ENCODE peak calls at places on chromosomes 7 and 10, in five cellular contexts. S is HepG2, A is GM23338, N is HCT116, C is fibroblast of lung. O is an unnamed sample.

GRCh38 chr10:78249690-78250089 is 216.0 kb downstream of the RPS24 start:
- DNase-seq in S (no peak), A (no peak), N (no peak), C (no peak), O (no peak)

GRCh38 chr10:18400201-18400910 is 251.0 kb downstream of the NSUN6 start:
- DNase-seq in S (peak; percentile 5), A (peak; percentile 49), N (no peak), C (peak; percentile 52), O (peak; percentile 76)

GRCh38 chr7:105673367-105674188 is 92.3 kb upstream of the EFCAB10 start:
- DNase-seq in S (no peak), A (no peak), N (no peak), C (no peak), O (no peak)

GRCh38 chr10:114719311-114719710 is 61.2 kb upstream of the ABLIM1 start:
- DNase-seq in S (peak; percentile 81), A (no peak), N (no peak), C (no peak), O (peak; percentile 40)

GRCh38 chr7:38463277-38464224 is 167.6 kb downstream of the AMPH start:
- DNase-seq in S (no peak), A (no peak), N (no peak), C (peak; percentile 90), O (peak; percentile 15)

GRCh38 chr10:14774797-14775196 is at the start of gene FAM107B:
- DNase-seq in S (no peak), A (no peak), N (no peak), C (no peak), O (no peak)

GRCh38 chr10:44154956-44155355 is 229.9 kb downstream of the CXCL12 start:
- DNase-seq in S (no peak), A (no peak), N (no peak), C (no peak), O (no peak)

GRCh38 chr7:5526190-5527037 is 102.8 kb upstream of the TNRC18 start:
- DNase-seq in S (peak; percentile 57), A (peak; percentile 58), N (no peak), C (peak; percentile 63), O (peak; percentile 68)

GRCh38 chr7:4633012-4633411 is 49.1 kb upstream of the FOXK1 start:
- DNase-seq in S (peak; percentile 50), A (peak; percentile 30), N (peak; percentile 78), C (peak; percentile 48), O (no peak)

GRCh38 chr7:128833939-128834310 is 3.7 kb downstream of the FLNC start:
- DNase-seq in S (no peak), A (no peak), N (no peak), C (peak; percentile 56), O (peak; percentile 34)

GRCh38 chr7:45937301-45937700 is 16.2 kb upstream of the IGFBP3 start:
- DNase-seq in S (no peak), A (no peak), N (no peak), C (no peak), O (no peak)

GRCh38 chr10:114520453-114520852 is 116.2 kb upstream of the AFAP1L2 start:
- DNase-seq in S (peak; percentile 80), A (no peak), N (peak; percentile 73), C (peak; percentile 95), O (peak; percentile 53)

GRCh38 chr7:668139-668871 is 58.2 kb upstream of the DNAAF5 start:
- DNase-seq in S (no peak), A (no peak), N (no peak), C (peak; percentile 80), O (peak; percentile 60)

GRCh38 chr10:126135177-126135576 is 238.8 kb downstream of the FANK1 start:
- DNase-seq in S (no peak), A (peak; percentile 59), N (no peak), C (peak; percentile 23), O (no peak)

GRCh38 chr7:46943996-46944395 is 637.9 kb downstream of the TNS3 start:
- DNase-seq in S (no peak), A (no peak), N (no peak), C (no peak), O (no peak)

GRCh38 chr10:12349628-12350166 is 350 bp downstream of the CAMK1D start:
- DNase-seq in S (no peak), A (no peak), N (no peak), C (no peak), O (no peak)

GRCh38 chr10:12348870-12349627 is at the start of gene CAMK1D:
- DNase-seq in S (no peak), A (peak; percentile 88), N (no peak), C (peak; percentile 69), O (peak; percentile 80)

GRCh38 chr10:12350167-12350872 is 973 bp downstream of the CAMK1D start:
- DNase-seq in S (peak; percentile 29), A (peak; percentile 78), N (no peak), C (peak; percentile 31), O (peak; percentile 59)

GRCh38 chr10:12346707-12347106 is 2.6 kb upstream of the CAMK1D start:
- DNase-seq in S (no peak), A (no peak), N (no peak), C (no peak), O (no peak)

GRCh38 chr10:12348341-12348869 is 942 bp upstream of the CAMK1D start:
- DNase-seq in S (no peak), A (no peak), N (no peak), C (no peak), O (no peak)
- H2AFZ ChIP-seq in S (no peak overlapping the region), A (peak overlapping the region; percentile 86), N (no peak overlapping the region), C (no peak overlapping the region), O (no peak overlapping the region)

GRCh38 chr7:10908600-10908999 is 65.1 kb upstream of the PHF14 start:
- DNase-seq in S (no peak), A (peak; percentile 97), N (no peak), C (no peak), O (peak; percentile 20)
- H2AFZ ChIP-seq in S (no peak overlapping the region), A (no peak overlapping the region), N (no peak overlapping the region), C (no peak overlapping the region), O (no peak overlapping the region)

DNA sequence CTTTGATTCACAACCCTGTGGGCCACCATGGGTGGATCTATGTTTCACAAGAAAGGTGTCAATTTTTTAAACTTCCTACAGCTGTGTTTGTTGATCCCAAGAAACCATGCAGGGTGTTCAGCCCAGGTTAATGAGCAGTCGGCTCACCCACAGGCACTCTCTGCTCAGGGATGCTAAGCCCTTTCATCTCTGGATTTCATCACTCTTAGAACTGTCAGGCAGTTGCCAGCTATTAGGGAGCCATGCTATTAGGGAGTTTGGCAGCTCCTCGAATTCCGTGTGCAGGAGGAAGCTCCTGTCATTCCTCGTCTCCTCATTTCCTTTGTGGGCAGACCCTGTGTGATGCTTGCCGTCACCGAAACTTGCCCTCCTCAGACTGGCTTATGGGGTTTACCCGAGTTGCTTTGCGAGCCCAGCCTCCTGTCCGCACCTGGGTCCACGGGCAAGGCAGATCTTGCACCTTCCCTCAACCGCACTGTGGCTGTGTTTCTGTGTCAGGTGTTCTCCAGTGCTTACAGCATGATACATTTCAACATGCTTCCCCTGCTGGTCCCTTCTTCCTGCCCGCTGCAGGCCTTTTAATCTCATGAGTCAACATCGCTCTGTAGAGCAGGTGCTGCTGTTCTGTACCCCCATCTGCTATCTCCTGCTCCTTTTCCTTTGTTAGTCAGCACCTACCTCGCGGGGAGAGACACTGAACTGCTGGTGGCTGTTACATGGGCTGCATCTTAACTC is 509.8 kb downstream of the SUGCT start:
- DNase-seq in S (no peak), A (no peak), N (no peak), C (no peak), O (no peak)
- H2AFZ ChIP-seq in S (no peak overlapping the region), A (no peak overlapping the region), N (no peak overlapping the region), C (no peak overlapping the region), O (no peak overlapping the region)

GRCh38 chr10:117501460-117502035 is 41.0 kb upstream of the EMX2 start:
- DNase-seq in S (no peak), A (no peak), N (no peak), C (no peak), O (no peak)

GRCh38 chr10:117503170-117503885 is 39.2 kb upstream of the EMX2 start:
- DNase-seq in S (no peak), A (no peak), N (no peak), C (no peak), O (peak; percentile 23)

GRCh38 chr10:117504601-117505000 is 37.9 kb upstream of the EMX2 start:
- DNase-seq in S (no peak), A (no peak), N (no peak), C (no peak), O (no peak)

GRCh38 chr10:117502421-117503169 is 40.0 kb upstream of the EMX2 start:
- DNase-seq in S (no peak), A (no peak), N (no peak), C (no peak), O (no peak)

DNA sequence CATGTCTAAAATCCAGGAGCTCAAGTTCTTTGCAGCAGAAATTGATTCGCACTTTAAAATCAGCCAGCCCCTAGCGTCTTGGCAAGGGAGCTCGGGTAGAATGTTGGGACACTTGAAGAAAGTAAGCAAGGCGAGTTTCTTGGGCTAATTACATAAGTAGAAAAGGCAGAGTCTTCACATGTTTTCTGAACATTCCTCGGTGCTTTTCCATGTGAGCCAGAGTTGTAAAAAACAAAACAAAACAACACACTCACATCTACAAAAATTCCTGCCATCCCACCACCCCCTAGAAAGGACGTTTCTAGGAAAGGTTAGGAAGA is 38.7 kb upstream of the EMX2 start:
- DNase-seq in S (no peak), A (no peak), N (no peak), C (no peak), O (no peak)
- H2AFZ ChIP-seq in S (no peak overlapping the region), A (peak overlapping the region; percentile 59), N (no peak overlapping the region), C (no peak overlapping the region), O (no peak overlapping the region)

DNA sequence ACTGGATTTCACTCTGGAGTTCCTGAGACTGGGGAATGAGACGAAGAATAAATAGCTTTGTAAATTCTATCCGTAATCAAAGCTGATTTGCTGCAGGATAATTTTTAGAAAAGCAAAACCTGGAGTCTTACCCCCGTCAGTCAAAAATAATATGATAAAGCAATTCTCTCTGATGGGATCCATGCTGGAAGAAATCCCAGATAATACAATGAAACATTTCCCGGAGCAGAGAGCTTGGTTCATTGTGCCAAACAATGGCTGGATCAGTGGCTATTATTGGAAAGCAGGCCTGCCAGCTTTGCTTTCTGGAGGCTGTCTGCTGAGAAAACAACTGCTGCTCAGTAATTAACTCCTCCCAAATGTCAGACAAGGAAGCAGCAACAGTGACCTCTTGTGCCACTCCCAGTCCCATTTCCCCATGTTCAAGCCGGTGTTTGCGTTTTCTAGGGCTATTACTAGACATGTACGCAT is 609.4 kb upstream of the PCDH15 start:
- DNase-seq in S (no peak), A (peak; percentile 54), N (no peak), C (peak; percentile 15), O (peak; percentile 28)
- H2AFZ ChIP-seq in S (no peak overlapping the region), A (no peak overlapping the region), N (no peak overlapping the region), C (no peak overlapping the region), O (peak overlapping the region; percentile 17)

DNA sequence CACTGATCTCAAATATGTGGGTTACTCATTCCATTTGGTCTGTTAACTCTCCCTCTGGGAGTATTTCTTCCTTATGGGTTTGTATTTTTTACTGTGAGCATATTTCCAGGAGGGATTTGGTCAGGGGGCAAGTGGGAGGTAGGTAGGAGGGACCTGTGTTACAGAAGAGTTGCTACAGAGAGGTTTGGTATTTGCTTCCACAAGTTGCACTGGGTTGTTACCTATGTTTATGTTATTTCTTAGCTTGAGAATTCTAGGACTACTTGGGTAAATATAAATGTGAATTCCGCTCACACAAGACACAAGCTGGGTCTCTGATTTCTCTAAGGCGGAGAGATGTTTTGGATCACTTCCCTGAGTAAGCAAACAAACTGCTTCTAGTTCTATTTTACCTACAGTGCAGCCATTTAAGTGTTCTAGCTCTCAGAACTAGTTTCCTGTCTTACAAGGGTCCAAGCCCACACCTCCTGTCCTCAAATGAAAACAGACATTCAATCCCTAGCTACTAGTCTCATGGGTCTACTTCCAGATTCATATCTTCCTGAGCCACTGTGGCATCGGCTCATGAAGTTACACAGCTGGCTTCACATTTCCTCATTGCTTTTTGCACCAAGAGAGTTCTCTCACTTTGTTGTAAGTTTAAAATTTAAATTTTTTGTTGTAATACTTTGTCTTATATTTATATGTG is 75.4 kb upstream of the PPP1R3C start:
- DNase-seq in S (no peak), A (no peak), N (no peak), C (no peak), O (no peak)
- H2AFZ ChIP-seq in S (no peak overlapping the region), A (peak overlapping the region; percentile 53), N (no peak overlapping the region), C (no peak overlapping the region), O (no peak overlapping the region)